ENCODE peak calls at places on chromosome 12, in ten cellular contexts. H is EL; G is CD8-positive, alpha-beta T cell; F is HEK293T; W is amniotic stem cell; A is pancreas; N is cardiac fibroblast; Z is stimulated activated CD4-positive, alpha-beta T cell treated with anti-CD3 and anti-CD28 coated beads, TNF-alpha, amount 100 ng/mL, for 48 hours; X is dorsolateral prefrontal cortex; T is HuH-7.5. J is an unnamed sample.
A peak's percentile ranks its signal among the peaks of the same experiment; 100 is the strongest.

GRCh38 chr12:101703487-101703886 is 6.0 kb downstream of the CHPT1 start:
- DNase-seq in H (no peak), G (no peak), F (no peak), W (no peak), A (no peak), N (no peak), Z (no peak), X (no peak), T (no peak), J (no peak)

GRCh38 chr12:58888131-58888783 is 32.0 kb downstream of the LRIG3 start:
- DNase-seq in H (peak; percentile 7), G (no peak), F (no peak), W (no peak), A (no peak), N (peak; percentile 93), Z (no peak), X (peak; percentile 78), T (no peak), J (no peak)

GRCh38 chr12:117012189-117012805 is 86.9 kb downstream of the TESC start:
- DNase-seq in H (peak; percentile 52), G (no peak), F (no peak), W (no peak), A (no peak), N (peak; percentile 47), Z (no peak), X (no peak), T (no peak), J (no peak)

GRCh38 chr12:97142737-97143450 is 235.8 kb downstream of the NEDD1 start:
- DNase-seq in H (no peak), G (no peak), F (no peak), W (no peak), A (no peak), N (no peak), Z (no peak), X (no peak), T (no peak), J (no peak)

GRCh38 chr12:47021298-47021697 is 58.1 kb upstream of the PCED1B start:
- DNase-seq in H (peak; percentile 91), G (no peak), F (peak; percentile 30), W (peak; percentile 82), A (no peak), N (peak; percentile 87), Z (no peak), X (no peak), T (no peak), J (no peak)

GRCh38 chr12:99250091-99250490 is 397.5 kb upstream of the GARIN6 start:
- DNase-seq in H (no peak), G (no peak), F (no peak), W (no peak), A (no peak), N (no peak), Z (no peak), X (no peak), T (no peak), J (no peak)

GRCh38 chr12:96236221-96236822 is 42.1 kb downstream of the ELK3 start:
- DNase-seq in H (no peak), G (peak; percentile 25), F (no peak), W (no peak), A (no peak), N (peak; percentile 86), Z (no peak), X (no peak), T (no peak), J (no peak)

GRCh38 chr12:54370218-54370730 is 6.0 kb upstream of the GPR84 start:
- DNase-seq in H (peak; percentile 92), G (no peak), F (peak; percentile 85), W (peak; percentile 55), A (peak; percentile 95), N (peak; percentile 94), Z (no peak), X (peak; percentile 56), T (peak; percentile 88), J (no peak)

GRCh38 chr12:124126950-124127349 is 153.9 kb downstream of the ZNF664 start:
- DNase-seq in H (no peak), G (no peak), F (no peak), W (no peak), A (no peak), N (no peak), Z (no peak), X (no peak), T (no peak), J (no peak)